ENCODE peak calls at places on chromosomes 7 and 10, in five cellular contexts. A is H1, R is HepG2, Y is SK-N-SH, X is K562. H is an unnamed sample.

GRCh38 chr7:11609071-11609470 is 222.9 kb downstream of the THSD7A start:
- DNase-seq in A (no peak), R (no peak), Y (no peak), X (no peak), H (no peak)

GRCh38 chr7:39733881-39734571 is 110.7 kb downstream of the RALA start:
- DNase-seq in A (no peak), R (peak), Y (no peak), X (no peak), H (no peak)

GRCh38 chr7:74280985-74281384 is 8.2 kb upstream of the CLIP2 start:
- DNase-seq in A (no peak), R (no peak), Y (no peak), X (peak), H (no peak)

GRCh38 chr10:5413012-5413938 is 918 bp downstream of the NET1 start:
- DNase-seq in A (peak), R (peak), Y (no peak), X (no peak), H (no peak)

GRCh38 chr10:89837173-89838001 is 136.0 kb downstream of the KIF20B start:
- DNase-seq in A (no peak), R (no peak), Y (peak), X (no peak), H (no peak)

GRCh38 chr7:104487642-104488041 is 159.2 kb downstream of the LHFPL3 start:
- DNase-seq in A (no peak), R (no peak), Y (no peak), X (no peak), H (no peak)

GRCh38 chr10:33722067-33722466 is 387.6 kb upstream of the NRP1 start:
- DNase-seq in A (no peak), R (no peak), Y (no peak), X (no peak), H (no peak)

GRCh38 chr7:3267928-3268690 is 32.9 kb upstream of the SDK1 start:
- DNase-seq in A (no peak), R (no peak), Y (no peak), X (no peak), H (no peak)

GRCh38 chr10:102752934-102753664 is 9.4 kb downstream of the WBP1L start:
- DNase-seq in A (no peak), R (peak), Y (peak), X (peak), H (peak)

GRCh38 chr10:7634142-7634894 is 32.4 kb downstream of the ITIH5 start:
- DNase-seq in A (no peak), R (no peak), Y (no peak), X (no peak), H (no peak)

GRCh38 chr7:151716339-151716722 is 160.6 kb downstream of the PRKAG2 start:
- DNase-seq in A (no peak), R (no peak), Y (no peak), X (no peak), H (no peak)
- TF ChIP-seq TAF1 in A (no peak), R (no peak), Y (no peak), X (no peak), H (no peak)

DNA sequence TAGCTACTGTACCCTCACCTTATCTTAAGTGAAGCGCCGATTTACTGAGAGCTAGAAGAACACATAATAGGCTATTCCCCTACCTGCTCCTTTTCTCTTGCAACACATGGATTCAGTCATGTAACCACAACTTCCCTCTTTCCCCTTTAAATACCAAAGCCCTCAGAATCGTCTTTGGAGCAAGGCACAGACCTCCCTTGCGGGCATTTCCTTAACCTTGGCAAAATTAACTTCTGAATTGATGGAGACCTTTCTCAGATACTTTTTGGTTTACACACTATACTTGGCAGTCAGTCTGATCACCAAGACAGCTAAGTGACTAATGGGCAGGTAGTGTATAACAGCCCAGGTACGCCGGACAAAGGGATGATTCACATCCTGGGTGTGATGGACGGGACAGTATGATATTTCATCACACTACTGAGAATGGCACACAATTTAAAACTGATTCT is 72.7 kb upstream of the SEC61G start:
- DNase-seq in A (no peak), R (no peak), Y (no peak), X (no peak), H (no peak)
- H3K9ac ChIP-seq in A (no peak), R (no peak), Y (no peak), X (no peak), H (no peak)

GRCh38 chr7:35717516-35717915 is 22.6 kb upstream of the HERPUD2 start:
- DNase-seq in A (no peak), R (no peak), Y (no peak), X (no peak), H (no peak)
- TF ChIP-seq TAF1 in A (no peak), R (no peak), Y (no peak), X (no peak), H (no peak)

GRCh38 chr10:31820794-31821369 is 107.7 kb downstream of the ARHGAP12 start:
- DNase-seq in A (no peak), R (no peak), Y (no peak), X (no peak), H (no peak)

GRCh38 chr10:31822150-31822549 is 106.5 kb downstream of the ARHGAP12 start:
- DNase-seq in A (no peak), R (no peak), Y (no peak), X (no peak), H (no peak)

GRCh38 chr10:31820096-31820495 is 108.5 kb downstream of the ARHGAP12 start:
- DNase-seq in A (no peak), R (no peak), Y (no peak), X (no peak), H (no peak)

GRCh38 chr10:31816318-31816717 is 112.3 kb downstream of the ARHGAP12 start:
- DNase-seq in A (no peak), R (peak), Y (no peak), X (no peak), H (no peak)

DNA sequence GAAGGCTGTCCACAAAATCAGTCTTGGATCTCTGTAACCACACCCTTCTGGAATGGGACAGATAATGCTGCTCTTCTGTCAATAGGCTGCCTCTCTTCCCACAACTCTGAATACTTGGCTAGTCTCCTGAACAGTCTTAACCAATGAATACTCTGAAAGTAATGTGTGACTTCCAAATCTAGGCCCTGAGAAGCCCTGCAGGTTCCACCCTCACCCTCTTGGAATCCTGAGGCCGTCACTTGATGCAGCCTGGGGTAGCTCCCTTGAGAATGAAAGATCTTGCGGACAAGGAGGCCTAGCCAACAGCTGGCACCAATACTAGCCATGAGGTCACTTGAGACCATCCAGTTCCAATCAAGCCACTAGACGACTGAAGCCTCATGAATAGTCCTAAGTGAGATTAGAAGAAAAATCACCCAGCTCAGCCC is 109.2 kb downstream of the ARHGAP12 start:
- DNase-seq in A (no peak), R (no peak), Y (no peak), X (no peak), H (no peak)
- H3K9ac ChIP-seq in A (no peak), R (no peak), Y (no peak), X (no peak), H (no peak)

GRCh38 chr7:128841961-128842673 is 11.9 kb downstream of the FLNC start:
- DNase-seq in A (peak), R (no peak), Y (peak), X (peak), H (no peak)
- TF ChIP-seq TAF1 in A (no peak), R (no peak), Y (no peak), X (no peak), H (no peak)

H was measured in GM12878.